ENCODE peak calls at places on chromosomes 5 and 9, in seven cellular contexts. R, B, L, Y, G, S and J are unnamed samples.

GRCh38 chr5:42021119-42021518 is 96.0 kb downstream of the FBXO4 start:
- DNase-seq in R (no peak), B (no peak), L (no peak), Y (no peak), G (peak; percentile 53), S (no peak), J (peak; percentile 57)

GRCh38 chr9:90665072-90665471 is 22.4 kb upstream of the DIRAS2 start:
- DNase-seq in R (no peak), B (no peak), L (no peak), Y (no peak), G (no peak), S (no peak), J (no peak)

GRCh38 chr5:41465493-41466171 is 44.8 kb downstream of the PLCXD3 start:
- DNase-seq in R (no peak), B (no peak), L (no peak), Y (no peak), G (no peak), S (no peak), J (peak; percentile 58)

GRCh38 chr5:172835246-172836030 is 1.4 kb downstream of the ERGIC1 start:
- DNase-seq in R (no peak), B (no peak), L (no peak), Y (no peak), G (no peak), S (no peak), J (peak; percentile 44)

GRCh38 chr5:143061161-143061945 is 291.2 kb downstream of the ARHGAP26 start:
- DNase-seq in R (no peak), B (no peak), L (no peak), Y (no peak), G (peak; percentile 91), S (peak; percentile 52), J (peak; percentile 90)

GRCh38 chr5:62489471-62489870 is 76.9 kb downstream of the IPO11 start:
- DNase-seq in R (no peak), B (no peak), L (no peak), Y (no peak), G (peak; percentile 5), S (no peak), J (peak; percentile 27)

GRCh38 chr9:15306068-15306756 is 804 bp downstream of the TTC39B start:
- DNase-seq in R (peak; percentile 83), B (peak; percentile 79), L (peak; percentile 81), Y (peak; percentile 46), G (peak; percentile 50), S (no peak), J (peak; percentile 55)

GRCh38 chr5:18745988-18746615 is 1111.8 kb downstream of the TAF11L14 start:
- DNase-seq in R (no peak), B (no peak), L (no peak), Y (no peak), G (no peak), S (no peak), J (peak; percentile 27)

DNA sequence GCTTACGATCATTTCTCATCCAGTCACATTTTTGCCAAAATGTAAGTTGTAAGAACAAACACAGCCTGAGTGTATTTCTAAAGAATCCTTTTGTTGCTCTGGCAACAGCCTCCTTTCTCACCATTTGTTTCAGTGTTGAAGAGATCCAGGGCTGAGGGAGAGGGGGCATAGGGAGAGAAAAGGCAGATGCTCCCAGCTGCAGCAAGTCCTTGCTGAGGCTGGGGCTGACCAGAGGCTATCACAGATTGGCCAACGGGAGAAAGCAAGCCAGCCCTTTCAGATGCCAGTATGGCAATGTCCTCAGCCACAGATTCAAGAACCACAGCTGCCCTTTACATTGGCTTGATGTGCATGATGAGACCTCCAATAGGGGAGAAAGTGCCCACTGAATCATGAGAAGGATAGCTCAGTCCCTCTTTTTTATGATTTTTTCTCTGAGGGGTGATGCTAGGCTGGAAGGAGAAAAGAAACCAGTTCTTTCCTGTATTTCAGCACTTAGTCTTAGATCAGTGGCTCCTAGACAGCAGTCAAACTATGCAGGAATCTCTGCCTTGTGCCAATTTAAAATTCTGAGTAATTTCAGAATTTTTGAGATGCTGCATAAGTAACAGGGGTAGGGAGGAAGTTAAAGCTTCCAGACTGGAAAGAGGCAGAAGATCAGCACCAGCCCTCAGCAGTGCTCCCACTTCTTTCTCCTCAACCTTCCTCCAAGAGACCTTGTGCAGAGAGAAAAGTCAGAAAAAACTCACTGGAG is 142.1 kb downstream of the LHFPL2 start:
- DNase-seq in R (no peak), B (no peak), L (no peak), Y (no peak), G (peak; percentile 74), S (no peak), J (no peak)
- H3K4me3 ChIP-seq in R (no peak overlapping the region), B (no peak overlapping the region), L (peak overlapping the region; percentile 71), Y (no peak overlapping the region), G (no peak overlapping the region), S (no peak overlapping the region), J (no peak overlapping the region)

GRCh38 chr5:5302201-5302600 is 120.3 kb upstream of the ICE1 start:
- DNase-seq in R (no peak), B (no peak), L (no peak), Y (no peak), G (no peak), S (no peak), J (peak; percentile 48)
- TF ChIP-seq CTCF in R (no peak), B (no peak), L (no peak), Y (no peak), G (no peak), S (no peak), J (no peak)

GRCh38 chr9:89314955-89315354 is 3.3 kb upstream of the SECISBP2 start:
- DNase-seq in R (no peak), B (no peak), L (no peak), Y (no peak), G (no peak), S (no peak), J (no peak)

GRCh38 chr9:89319015-89319905 is 960 bp downstream of the SECISBP2 start:
- DNase-seq in R (no peak), B (no peak), L (no peak), Y (no peak), G (no peak), S (no peak), J (no peak)

GRCh38 chr9:89318123-89319014 is at the start of gene SECISBP2:
- DNase-seq in R (peak; percentile 98), B (peak; percentile 95), L (peak; percentile 97), Y (peak; percentile 93), G (peak; percentile 98), S (peak; percentile 66), J (peak; percentile 97)

GRCh38 chr9:89315482-89315881 is 2.8 kb upstream of the SECISBP2 start:
- DNase-seq in R (no peak), B (no peak), L (no peak), Y (no peak), G (no peak), S (no peak), J (no peak)

DNA sequence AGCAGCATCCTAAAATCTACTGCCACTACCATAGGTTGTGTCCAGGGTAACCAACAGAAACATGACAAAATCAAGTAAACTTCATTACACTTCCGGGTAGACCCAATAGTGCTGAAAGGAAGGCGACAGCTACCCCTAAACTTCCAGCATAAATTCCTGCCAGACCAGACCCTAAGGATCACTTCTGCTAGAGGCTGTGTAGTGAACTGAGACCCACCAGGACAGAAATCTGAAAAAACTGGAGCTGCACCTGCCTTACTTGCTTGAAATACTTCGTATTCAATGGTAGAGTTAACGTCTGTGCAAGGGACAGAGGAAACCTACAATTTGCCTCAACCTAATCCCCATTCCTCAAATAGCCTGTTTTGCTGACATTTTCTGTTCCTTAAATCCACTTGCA is 1.0 kb upstream of the SECISBP2 start:
- DNase-seq in R (no peak), B (no peak), L (no peak), Y (no peak), G (no peak), S (no peak), J (no peak)
- H3K4me3 ChIP-seq in R (no peak overlapping the region), B (no peak overlapping the region), L (peak overlapping the region; percentile 59), Y (no peak overlapping the region), G (peak overlapping the region; percentile 7), S (no peak overlapping the region), J (peak overlapping the region; percentile 2)

GRCh38 chr9:16571127-16571848 is 299.2 kb downstream of the BNC2 start:
- DNase-seq in R (no peak), B (no peak), L (no peak), Y (no peak), G (no peak), S (no peak), J (peak; percentile 64)

GRCh38 chr9:16575878-16576245 is 294.6 kb downstream of the BNC2 start:
- DNase-seq in R (no peak), B (no peak), L (no peak), Y (no peak), G (no peak), S (no peak), J (no peak)

GRCh38 chr9:16572005-16572727 is 298.3 kb downstream of the BNC2 start:
- DNase-seq in R (no peak), B (no peak), L (no peak), Y (no peak), G (no peak), S (no peak), J (no peak)

GRCh38 chr9:16579872-16580432 is 290.5 kb downstream of the BNC2 start:
- DNase-seq in R (no peak), B (no peak), L (no peak), Y (no peak), G (no peak), S (no peak), J (no peak)

GRCh38 chr9:16575142-16575877 is 295.2 kb downstream of the BNC2 start:
- DNase-seq in R (no peak), B (no peak), L (no peak), Y (no peak), G (no peak), S (no peak), J (peak; percentile 28)
- TF ChIP-seq CTCF in R (no peak), B (no peak), L (no peak), Y (no peak), G (no peak), S (no peak), J (peak; percentile 2)

GRCh38 chr5:150143725-150144058 is 12.0 kb downstream of the PDGFRB start:
- DNase-seq in R (no peak), B (no peak), L (no peak), Y (no peak), G (no peak), S (no peak), J (no peak)
- H3K4me3 ChIP-seq in R (peak overlapping the region; percentile 41), B (peak overlapping the region; percentile 3), L (no peak overlapping the region), Y (no peak overlapping the region), G (peak overlapping the region; percentile 36), S (no peak overlapping the region), J (peak overlapping the region; percentile 26)

GRCh38 chr5:169740435-169740834 is 103.4 kb downstream of the DOCK2 start:
- DNase-seq in R (no peak), B (no peak), L (no peak), Y (no peak), G (no peak), S (no peak), J (no peak)
- TF ChIP-seq CTCF in R (no peak), B (no peak), L (no peak), Y (no peak), G (no peak), S (no peak), J (no peak)

DNA sequence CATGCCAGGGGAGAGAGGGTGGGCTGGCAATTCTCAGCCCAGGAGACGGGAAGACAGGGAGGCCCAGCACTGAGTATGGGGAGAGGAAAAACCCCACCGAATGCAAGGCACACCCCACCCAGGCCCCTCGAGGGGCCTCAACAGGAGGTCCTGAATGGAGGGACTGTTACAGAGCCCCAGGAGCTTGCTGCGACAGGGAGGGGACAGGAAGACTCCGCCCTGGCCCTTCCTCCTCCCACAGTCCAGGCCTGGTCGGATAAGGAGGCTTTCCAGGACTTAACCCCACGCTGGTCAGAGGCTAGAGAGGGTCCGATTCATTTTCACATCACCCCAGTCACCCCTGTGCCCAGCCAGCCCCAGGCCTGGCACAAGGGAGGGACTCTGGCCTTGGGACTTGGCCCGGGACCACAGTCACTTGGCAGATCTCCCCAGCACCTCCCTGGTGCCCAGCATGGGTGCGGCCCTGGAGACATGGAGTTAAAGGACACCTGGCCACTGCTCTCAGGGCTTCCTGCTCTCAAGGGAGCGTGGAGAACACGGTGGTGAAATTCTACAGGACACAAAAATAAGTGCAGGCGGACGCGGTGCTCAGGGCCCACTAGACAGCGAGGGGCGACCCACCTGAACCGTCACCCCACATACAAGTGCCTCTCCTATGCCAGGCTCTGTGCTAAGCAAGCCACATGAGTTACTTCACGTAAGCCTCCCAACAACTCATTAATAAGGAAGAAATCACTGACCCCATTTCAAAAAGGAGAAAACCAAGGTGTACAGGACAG is 44.8 kb upstream of the STXBP1 start:
- DNase-seq in R (peak; percentile 90), B (peak; percentile 41), L (peak; percentile 79), Y (no peak), G (peak; percentile 59), S (no peak), J (peak; percentile 54)
- H3K4me3 ChIP-seq in R (peak overlapping the region; percentile 89), B (peak overlapping the region; percentile 73), L (peak overlapping the region; percentile 92), Y (peak overlapping the region; percentile 72), G (peak overlapping the region; percentile 94), S (peak overlapping the region; percentile 99), J (peak overlapping the region; percentile 77)